ENCODE peak calls at places on chromosomes 4 and X, in six cellular contexts. I, N, V, M, P and J are unnamed samples.

GRCh38 chr4:23305026-23305425 is 584.8 kb downstream of the PPARGC1A start:
- DNase-seq in I (no peak), N (no peak), V (no peak), M (no peak), P (no peak), J (no peak)

GRCh38 chrX:101097546-101098453 is at the start of gene CENPI:
- DNase-seq in I (peak; percentile 93), N (peak; percentile 95), V (peak; percentile 92), M (peak; percentile 69), P (peak; percentile 94), J (peak; percentile 97)

GRCh38 chrX:32745323-32745722 is 466.0 kb downstream of the DMD start:
- DNase-seq in I (no peak), N (no peak), V (no peak), M (no peak), P (no peak), J (no peak)

GRCh38 chrX:6163761-6164160 is 64.9 kb downstream of the NLGN4X start:
- DNase-seq in I (no peak), N (no peak), V (no peak), M (no peak), P (no peak), J (no peak)

GRCh38 chr4:86957214-86957613 is 22.4 kb downstream of the AFF1 start:
- DNase-seq in I (no peak), N (no peak), V (no peak), M (no peak), P (no peak), J (no peak)

GRCh38 chrX:39749728-39750127 is 348.0 kb downstream of the BCOR start:
- DNase-seq in I (no peak), N (no peak), V (no peak), M (no peak), P (no peak), J (no peak)

GRCh38 chrX:101745046-101745445 is 85.4 kb upstream of the ARMCX2 start:
- DNase-seq in I (no peak), N (no peak), V (no peak), M (no peak), P (no peak), J (no peak)

GRCh38 chrX:119784747-119785446 is 6.5 kb downstream of the RPL39 start:
- DNase-seq in I (peak; percentile 43), N (peak; percentile 59), V (no peak), M (no peak), P (no peak), J (no peak)

GRCh38 chr4:168796362-168797106 is 213.5 kb downstream of the CBR4 start:
- DNase-seq in I (no peak), N (no peak), V (no peak), M (no peak), P (no peak), J (no peak)

GRCh38 chr4:124030038-124030638 is 633.5 kb downstream of the SPRY1 start:
- DNase-seq in I (no peak), N (no peak), V (no peak), M (no peak), P (no peak), J (peak; percentile 45)

GRCh38 chrX:49037883-49038475 is 5.2 kb downstream of the TFE3 start:
- DNase-seq in I (no peak), N (no peak), V (no peak), M (peak; percentile 16), P (no peak), J (no peak)

GRCh38 chr4:149465941-149466340 is 349.7 kb downstream of the IQCM start:
- DNase-seq in I (no peak), N (no peak), V (no peak), M (no peak), P (no peak), J (no peak)

GRCh38 chrX:39011454-39012204 is 210.4 kb downstream of the MID1IP1 start:
- DNase-seq in I (no peak), N (no peak), V (no peak), M (no peak), P (no peak), J (peak; percentile 63)

GRCh38 chr4:77465271-77465670 is 140.3 kb upstream of the CXCL13 start:
- DNase-seq in I (no peak), N (no peak), V (no peak), M (no peak), P (no peak), J (no peak)

GRCh38 chr4:158667651-158668198 is 4.0 kb downstream of the C4orf46 start:
- DNase-seq in I (peak; percentile 10), N (no peak), V (no peak), M (no peak), P (no peak), J (no peak)

GRCh38 chr4:173490817-173491518 is 39.1 kb downstream of the HAND2 start:
- DNase-seq in I (no peak), N (no peak), V (no peak), M (peak; percentile 26), P (no peak), J (no peak)

GRCh38 chrX:637660-638481 is 7.3 kb downstream of the SHOX start:
- DNase-seq in I (no peak), N (no peak), V (no peak), M (no peak), P (no peak), J (no peak)

GRCh38 chr4:107255596-107255995 is 219.5 kb upstream of the DKK2 start:
- DNase-seq in I (no peak), N (no peak), V (no peak), M (no peak), P (no peak), J (no peak)

GRCh38 chr4:169254546-169254983 is 16.2 kb downstream of the SH3RF1 start:
- DNase-seq in I (no peak), N (no peak), V (no peak), M (peak; percentile 53), P (no peak), J (no peak)

GRCh38 chr4:15343581-15343980 is 84.3 kb upstream of the C1QTNF7 start:
- DNase-seq in I (no peak), N (no peak), V (no peak), M (no peak), P (no peak), J (no peak)

GRCh38 chrX:81054904-81055303 is 146.8 kb downstream of the HMGN5 start:
- DNase-seq in I (no peak), N (no peak), V (no peak), M (no peak), P (no peak), J (no peak)

GRCh38 chrX:148588649-148589310 is 88.4 kb downstream of the AFF2 start:
- DNase-seq in I (no peak), N (no peak), V (no peak), M (no peak), P (no peak), J (no peak)

GRCh38 chrX:69109706-69110635 is 55.3 kb downstream of the PJA1 start:
- DNase-seq in I (no peak), N (no peak), V (no peak), M (peak; percentile 34), P (no peak), J (no peak)

GRCh38 chr4:152277333-152277732 is 258.6 kb downstream of the FBXW7 start:
- DNase-seq in I (no peak), N (no peak), V (no peak), M (no peak), P (no peak), J (no peak)

GRCh38 chr4:167868163-167868562 is 224.2 kb upstream of the ANXA10 start:
- DNase-seq in I (no peak), N (no peak), V (no peak), M (no peak), P (no peak), J (no peak)

GRCh38 chrX:83845397-83845796 is 15.5 kb upstream of the CYLC1 start:
- DNase-seq in I (peak; percentile 12), N (no peak), V (no peak), M (no peak), P (no peak), J (no peak)

GRCh38 chrX:83847339-83847738 is 13.6 kb upstream of the CYLC1 start:
- DNase-seq in I (no peak), N (no peak), V (no peak), M (no peak), P (no peak), J (peak; percentile 7)
- H3K4me3 ChIP-seq in I (no peak overlapping the region), N (no peak overlapping the region), V (no peak overlapping the region), M (no peak overlapping the region), P (no peak overlapping the region), J (no peak overlapping the region)

GRCh38 chr4:20254517-20255250 is 3.0 kb downstream of the SLIT2 start:
- DNase-seq in I (no peak), N (no peak), V (peak; percentile 63), M (no peak), P (peak; percentile 46), J (peak; percentile 76)

GRCh38 chr4:20252656-20253271 is 1.1 kb downstream of the SLIT2 start:
- DNase-seq in I (no peak), N (no peak), V (peak; percentile 67), M (no peak), P (peak; percentile 48), J (peak; percentile 32)

GRCh38 chr4:20255251-20255586 is 3.5 kb downstream of the SLIT2 start:
- DNase-seq in I (no peak), N (no peak), V (no peak), M (no peak), P (no peak), J (no peak)

GRCh38 chr4:20253272-20253798 is 1.6 kb downstream of the SLIT2 start:
- DNase-seq in I (no peak), N (no peak), V (no peak), M (no peak), P (no peak), J (peak; percentile 27)

DNA sequence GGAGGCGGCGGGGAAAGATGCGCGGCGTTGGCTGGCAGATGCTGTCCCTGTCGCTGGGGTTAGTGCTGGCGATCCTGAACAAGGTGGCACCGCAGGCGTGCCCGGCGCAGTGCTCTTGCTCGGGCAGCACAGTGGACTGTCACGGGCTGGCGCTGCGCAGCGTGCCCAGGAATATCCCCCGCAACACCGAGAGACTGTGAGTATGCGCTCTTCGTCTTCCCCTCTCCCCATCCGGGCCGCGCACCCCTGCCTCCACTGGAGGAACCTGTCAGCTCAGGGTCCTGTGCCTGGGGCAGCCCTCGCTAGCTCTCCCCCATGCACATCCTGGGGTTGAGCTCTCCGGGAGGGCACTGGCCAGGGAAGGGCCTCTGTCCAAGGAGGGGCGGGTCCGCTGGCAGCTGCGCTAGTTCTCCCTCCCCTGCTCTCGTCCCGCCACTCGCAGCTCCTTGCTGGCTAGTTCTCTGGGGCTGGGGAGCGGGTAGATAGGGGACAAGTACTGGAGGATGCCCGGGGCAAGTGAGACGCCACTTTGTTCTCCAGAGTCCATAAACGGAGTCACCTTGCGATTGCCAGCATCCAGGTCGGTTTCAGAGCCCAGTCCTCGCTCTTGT is 2.2 kb downstream of the SLIT2 start:
- DNase-seq in I (no peak), N (peak; percentile 42), V (peak; percentile 69), M (no peak), P (peak; percentile 45), J (peak; percentile 82)
- H3K27ac ChIP-seq in I (no peak overlapping the region), N (no peak overlapping the region), V (peak overlapping the region; percentile 30), M (no peak overlapping the region), P (peak overlapping the region; percentile 54), J (no peak overlapping the region)

DNA sequence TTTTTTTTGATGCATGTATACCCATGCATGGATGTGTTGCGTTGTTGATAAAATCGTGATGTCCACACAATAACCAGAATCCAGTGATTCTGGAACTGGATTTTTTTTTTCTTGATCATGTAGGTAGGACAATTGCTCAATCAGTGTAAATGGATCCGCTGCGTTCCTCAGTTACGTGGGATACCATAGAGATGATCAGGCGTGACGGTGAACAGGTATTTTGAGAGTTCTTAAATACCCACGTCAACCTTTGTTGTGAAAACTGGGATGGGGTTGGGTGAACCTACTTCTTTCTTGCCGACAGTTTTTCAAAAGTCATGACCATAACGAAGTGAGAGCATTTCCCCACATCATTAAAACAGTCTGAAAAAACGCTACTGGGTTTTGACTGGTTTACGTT is 913 bp upstream of the SMIM10L2A start:
- DNase-seq in I (no peak), N (no peak), V (no peak), M (no peak), P (no peak), J (no peak)
- H3K4me3 ChIP-seq in I (no peak overlapping the region), N (no peak overlapping the region), V (no peak overlapping the region), M (no peak overlapping the region), P (no peak overlapping the region), J (no peak overlapping the region)

GRCh38 chr4:37489697-37490096 is 196.5 kb downstream of the RELL1 start:
- DNase-seq in I (no peak), N (no peak), V (no peak), M (no peak), P (no peak), J (no peak)
- H3K27ac ChIP-seq in I (no peak overlapping the region), N (no peak overlapping the region), V (no peak overlapping the region), M (no peak overlapping the region), P (no peak overlapping the region), J (no peak overlapping the region)